ENCODE peak calls at places on chromosomes 13 and 19, in eight cellular contexts. F is A549, T is body of pancreas, E is ovary, X is thyroid gland, Y is Peyer's patch, R is heart left ventricle, U is spleen. K is an unnamed sample.
A peak's percentile ranks its signal among the peaks of the same experiment; 100 is the strongest.

GRCh38 chr13:81987677-81988357 is 1646.9 kb upstream of the SPRY2 start:
- DNase-seq in F (no peak), T (no peak), E (no peak), X (no peak), Y (no peak), R (no peak), U (no peak), K (no peak)

GRCh38 chr19:17075860-17076538 is 422 bp downstream of the MYO9B start:
- DNase-seq in F (peak; percentile 22), T (peak; percentile 58), E (no peak), X (peak; percentile 36), Y (peak; percentile 80), R (peak; percentile 48), U (peak; percentile 92), K (peak; percentile 32)

GRCh38 chr19:4575267-4575793 is 15.8 kb upstream of the SEMA6B start:
- DNase-seq in F (peak; percentile 89), T (peak; percentile 35), E (peak; percentile 63), X (peak; percentile 15), Y (no peak), R (peak; percentile 86), U (no peak), K (peak; percentile 38)

GRCh38 chr13:34179481-34179880 is 361.5 kb downstream of the RFC3 start:
- DNase-seq in F (no peak), T (no peak), E (no peak), X (peak; percentile 51), Y (no peak), R (no peak), U (no peak), K (no peak)

GRCh38 chr13:39417643-39418042 is 185.3 kb downstream of the LHFPL6 start:
- DNase-seq in F (no peak), T (no peak), E (no peak), X (no peak), Y (no peak), R (no peak), U (no peak), K (no peak)

GRCh38 chr13:55361141-55361540 is 1779.6 kb upstream of the PRR20A start:
- DNase-seq in F (no peak), T (no peak), E (no peak), X (no peak), Y (no peak), R (no peak), U (no peak), K (no peak)

GRCh38 chr13:111944171-111944583 is 122.8 kb upstream of the SOX1 start:
- DNase-seq in F (no peak), T (no peak), E (no peak), X (no peak), Y (no peak), R (no peak), U (peak; percentile 55), K (no peak)

GRCh38 chr19:17829855-17830566 is 8.7 kb upstream of the INSL3 start:
- DNase-seq in F (peak; percentile 87), T (peak; percentile 15), E (peak; percentile 90), X (no peak), Y (no peak), R (no peak), U (no peak), K (no peak)

DNA sequence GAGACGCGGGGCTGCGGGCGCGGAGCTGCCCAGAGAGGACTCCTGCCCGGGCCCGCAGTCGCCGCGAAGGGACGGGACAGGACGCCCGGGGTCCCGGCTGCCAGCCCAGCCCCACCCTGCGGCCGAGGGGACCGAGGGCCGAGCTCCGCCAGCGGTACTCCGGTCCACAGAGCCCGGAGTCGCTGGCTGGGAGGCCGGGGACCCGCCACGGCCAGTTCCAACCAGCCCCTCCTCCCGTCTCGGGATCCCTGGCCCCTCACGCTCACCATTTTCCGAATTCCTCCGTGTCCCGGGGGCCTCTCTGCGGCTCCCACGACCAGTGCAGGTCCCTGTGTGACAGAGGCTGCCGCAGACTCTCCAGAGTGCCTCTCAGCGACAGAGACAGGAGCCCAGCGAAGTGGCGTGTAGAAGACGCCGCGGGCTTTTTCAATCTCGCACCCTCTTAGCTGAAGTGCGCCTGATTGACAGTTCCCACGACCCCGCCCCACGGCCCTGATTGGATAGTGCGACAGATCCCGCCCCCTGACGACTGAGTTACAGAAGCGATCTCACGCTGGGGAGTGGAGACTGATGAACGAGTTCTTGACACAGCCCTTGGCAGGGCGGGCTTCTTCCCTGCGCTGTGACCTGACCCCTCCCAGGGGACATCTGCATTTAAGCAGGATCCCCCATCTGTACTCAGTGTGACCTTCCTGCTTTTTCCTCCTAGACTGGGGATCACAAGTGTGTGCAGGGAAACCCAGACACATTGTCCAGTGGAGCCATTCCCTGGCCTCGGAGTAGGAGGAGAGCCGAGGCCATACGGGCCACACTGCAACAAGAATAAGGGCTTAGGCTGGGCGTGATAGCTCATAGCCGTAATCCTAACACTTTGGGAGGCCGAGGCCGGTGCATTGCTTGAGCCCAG is 44.0 kb downstream of the ZNF823 start:
- DNase-seq in F (no peak), T (peak; percentile 96), E (peak; percentile 96), X (peak; percentile 96), Y (peak; percentile 97), R (peak; percentile 94), U (peak; percentile 91), K (peak; percentile 77)
- TF ChIP-seq POLR2A in F (no peak), T (no peak), E (no peak), X (no peak), Y (peak; percentile 67), R (peak; percentile 81), U (no peak), K (peak; percentile 15)

DNA sequence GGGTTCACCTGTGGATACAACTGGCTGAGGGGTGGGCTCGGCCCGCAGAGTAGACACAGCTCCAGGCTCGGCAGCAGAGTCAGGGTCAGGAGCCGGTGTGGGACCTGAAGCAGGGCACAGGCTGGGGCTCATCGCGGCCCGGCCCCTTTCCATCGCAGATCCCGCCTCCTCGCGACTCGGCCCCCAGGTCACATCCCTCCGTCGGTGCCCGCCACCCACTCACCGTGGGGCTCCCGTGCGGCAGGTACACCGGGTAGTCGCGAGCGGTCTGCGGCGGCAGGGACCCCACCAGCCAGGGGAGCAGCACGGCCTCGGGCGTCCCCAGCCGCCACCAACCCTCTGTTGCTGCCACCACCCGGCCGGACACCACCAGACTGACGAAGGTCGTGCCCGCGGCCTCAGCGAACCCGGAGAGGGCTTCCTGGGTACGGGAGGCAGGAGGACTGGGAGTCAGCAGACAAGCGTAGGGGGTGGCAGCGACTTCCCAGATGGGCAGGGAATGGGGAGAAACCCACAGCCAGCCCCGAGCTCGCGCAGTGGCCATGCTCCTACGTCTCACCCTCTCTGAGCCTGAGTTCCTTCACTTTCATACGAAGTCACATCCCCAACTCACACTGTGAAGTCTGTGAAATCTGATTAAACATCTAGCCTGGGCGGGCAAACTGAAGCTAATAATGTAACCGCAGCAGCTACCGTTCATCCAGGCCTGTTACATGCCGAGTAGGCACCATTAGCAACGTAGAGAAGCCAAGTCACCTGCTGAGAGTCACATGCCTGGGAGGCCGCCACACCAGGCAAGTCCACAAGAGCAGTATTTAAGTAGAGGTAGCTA is 3.7 kb downstream of the FUZ start:
- DNase-seq in F (peak; percentile 60), T (peak; percentile 60), E (no peak), X (peak; percentile 56), Y (peak; percentile 82), R (peak; percentile 71), U (peak; percentile 92), K (peak; percentile 77)
- H3K27ac ChIP-seq in F (peak overlapping the region; percentile 58), T (peak overlapping the region; percentile 65), E (peak overlapping the region; percentile 72), X (peak overlapping the region; percentile 71), Y (peak overlapping the region; percentile 74), R (peak overlapping the region; percentile 88), U (peak overlapping the region; percentile 78), K (peak overlapping the region; percentile 92)

GRCh38 chr19:36009220-36009619 is 607 bp upstream of the SYNE4 start:
- DNase-seq in F (peak; percentile 84), T (peak; percentile 66), E (peak; percentile 80), X (peak; percentile 78), Y (peak; percentile 70), R (peak; percentile 71), U (peak; percentile 88), K (no peak)
- TF ChIP-seq POLR2A in F (peak; percentile 70), T (peak; percentile 10), E (no peak), X (no peak), Y (no peak), R (peak; percentile 17), U (no peak), K (no peak)

GRCh38 chr19:42284066-42284501 is 15.0 kb downstream of the CIC start:
- DNase-seq in F (peak; percentile 87), T (peak; percentile 84), E (peak; percentile 90), X (peak; percentile 80), Y (peak; percentile 91), R (peak; percentile 87), U (peak; percentile 97), K (peak; percentile 80)

GRCh38 chr19:42285546-42285945 is 16.4 kb upstream of the PRR19 start:
- DNase-seq in F (peak; percentile 48), T (peak; percentile 21), E (peak; percentile 53), X (no peak), Y (no peak), R (no peak), U (peak; percentile 85), K (no peak)

GRCh38 chr19:42283248-42284065 is 14.4 kb downstream of the CIC start:
- DNase-seq in F (peak; percentile 99), T (peak; percentile 96), E (peak; percentile 98), X (peak; percentile 97), Y (peak; percentile 98), R (peak; percentile 98), U (peak; percentile 98), K (peak; percentile 89)

GRCh38 chr19:42285988-42286348 is 16.0 kb upstream of the PRR19 start:
- DNase-seq in F (no peak), T (no peak), E (no peak), X (no peak), Y (no peak), R (no peak), U (peak; percentile 78), K (no peak)

DNA sequence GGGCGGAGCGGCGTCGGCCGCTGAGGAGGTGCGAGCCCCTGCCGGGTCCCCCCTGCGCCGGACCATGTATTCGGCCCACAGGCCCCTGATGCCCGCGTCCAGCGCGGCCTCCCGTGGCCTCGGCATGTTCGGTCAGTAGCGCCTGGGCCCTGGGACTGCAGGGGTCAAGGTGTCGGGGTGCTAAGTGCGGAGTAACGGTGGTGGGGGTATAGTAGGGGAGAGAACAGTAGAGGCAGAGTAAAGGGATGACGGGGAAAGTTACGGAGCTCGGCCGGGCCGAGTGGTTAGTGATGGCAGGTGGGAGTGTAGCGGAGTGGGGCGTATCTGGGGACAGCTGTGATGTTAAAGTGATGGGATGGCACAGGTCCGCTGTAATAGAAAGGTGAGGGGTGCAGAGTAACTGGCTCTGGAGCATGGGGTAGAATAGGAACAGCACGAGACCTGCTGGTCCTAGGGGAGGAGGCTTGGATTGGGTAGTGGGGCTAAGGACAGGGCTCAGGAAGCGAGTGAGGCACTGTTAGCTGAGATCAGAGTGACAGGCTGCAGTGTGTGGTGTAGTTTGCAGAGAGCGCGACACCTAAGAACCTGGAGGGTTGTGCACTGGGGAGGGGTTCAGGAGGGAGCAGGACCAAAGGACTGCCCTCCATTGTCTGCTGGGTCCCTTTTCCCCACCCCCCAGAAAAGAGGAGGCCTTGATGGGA is 15.7 kb downstream of the CIC start:
- DNase-seq in F (no peak), T (peak; percentile 40), E (peak; percentile 75), X (no peak), Y (no peak), R (no peak), U (peak; percentile 92), K (no peak)
- H3K27ac ChIP-seq in F (peak overlapping the region; percentile 98), T (peak overlapping the region; percentile 93), E (peak overlapping the region; percentile 86), X (peak overlapping the region; percentile 86), Y (peak overlapping the region; percentile 80), R (peak overlapping the region; percentile 83), U (peak overlapping the region; percentile 83), K (peak overlapping the region; percentile 87)

K was measured in gastrocnemius medialis.